ENCODE peak calls at places on chromosomes 4 and X, in nine cellular contexts. W is NCI-H1417; M is GM13977; R is MM.1S; E is BE2C; G is stimulated activated CD4-positive, alpha-beta T cell treated with anti-CD3 and anti-CD28 coated beads, Interleukin-1b, Interleukin-23, amount 100 ng/mL, for 48 hours; F is KG1; Z is activated CD8-positive, alpha-beta memory T cell treated with anti-CD3 and anti-CD28 coated beads for 48 hours; C is Ammon's horn. V is an unnamed sample.

GRCh38 chr4:81565137-81565870 is 93.6 kb upstream of the RASGEF1B start:
- DNase-seq in R (no peak), C (peak), M (no peak), G (no peak), W (no peak), F (no peak), E (no peak), Z (no peak), V (no peak)

GRCh38 chr4:180618396-180618795 is 1624.8 kb upstream of the TENM3 start:
- DNase-seq in M (no peak), F (no peak), C (no peak), Z (no peak), G (no peak), W (no peak), R (no peak), E (no peak), V (no peak)

GRCh38 chrX:16566571-16566970 is 83.4 kb upstream of the S100G start:
- DNase-seq in E (no peak), R (no peak), Z (no peak), W (no peak), C (no peak), F (no peak), G (no peak), M (no peak), V (no peak)

GRCh38 chr4:73883306-73883705 is 14.1 kb downstream of the CXCL1 start:
- DNase-seq in C (no peak), F (no peak), E (no peak), R (peak), M (no peak), G (no peak), W (no peak), Z (no peak), V (no peak)

GRCh38 chr4:8599091-8599460 is 6.5 kb downstream of the CPZ start:
- DNase-seq in M (no peak), R (no peak), W (no peak), F (no peak), C (no peak), E (no peak), Z (no peak), G (no peak), V (no peak)

GRCh38 chr4:72568959-72569718 is at the start of gene ADAMTS3:
- DNase-seq in G (no peak), C (peak), E (peak), Z (no peak), R (peak), W (peak), F (no peak), M (peak), V (no peak)

GRCh38 chr4:147707892-147708672 is 23.8 kb upstream of the ARHGAP10 start:
- DNase-seq in M (peak), F (no peak), C (peak), W (peak), Z (no peak), E (peak), G (peak), R (peak), V (no peak)

GRCh38 chrX:19814240-19814639 is 73.2 kb downstream of the SH3KBP1 start:
- DNase-seq in R (no peak), E (no peak), G (no peak), Z (no peak), F (no peak), M (no peak), W (no peak), C (peak), V (no peak)

GRCh38 chrX:21748235-21748634 is 9.7 kb downstream of the SMPX start:
- DNase-seq in C (no peak), R (no peak), W (no peak), E (no peak), Z (no peak), M (no peak), F (no peak), G (no peak), V (no peak)

GRCh38 chrX:97685753-97686152 is 802.0 kb downstream of the RPA4 start:
- DNase-seq in W (peak), Z (no peak), G (no peak), R (peak), E (peak), C (peak), M (peak), F (no peak), V (no peak)

GRCh38 chr4:21709761-21710160 is 238.8 kb downstream of the KCNIP4 start:
- DNase-seq in F (no peak), M (no peak), G (no peak), Z (no peak), C (no peak), R (no peak), W (no peak), E (no peak), V (no peak)

GRCh38 chrX:39260965-39261364 is 459.7 kb downstream of the MID1IP1 start:
- DNase-seq in E (no peak), F (no peak), W (no peak), M (no peak), Z (no peak), G (no peak), C (no peak), R (no peak), V (no peak)

GRCh38 chr4:113837397-113837796 is 75.9 kb upstream of the CAMK2D start:
- DNase-seq in Z (no peak), E (no peak), W (no peak), R (peak), G (no peak), M (peak), C (peak), F (peak), V (no peak)

GRCh38 chrX:81286075-81286474 is 84.2 kb downstream of the SH3BGRL start:
- DNase-seq in Z (no peak), E (no peak), W (no peak), F (no peak), G (no peak), R (no peak), M (no peak), C (no peak), V (no peak)

GRCh38 chr4:109947457-109947856 is 34.8 kb downstream of the EGF start:
- DNase-seq in Z (no peak), F (no peak), R (no peak), C (no peak), M (no peak), G (no peak), E (no peak), W (no peak), V (no peak)

GRCh38 chr4:25638221-25638601 is 17.4 kb upstream of the SLC34A2 start:
- DNase-seq in G (no peak), M (no peak), E (no peak), C (no peak), R (no peak), W (no peak), F (no peak), Z (no peak), V (no peak)

GRCh38 chr4:78520808-78521226 is 30.8 kb upstream of the ANXA3 start:
- DNase-seq in E (no peak), W (no peak), G (no peak), M (no peak), C (no peak), F (no peak), R (no peak), Z (no peak), V (no peak)

GRCh38 chr4:100828986-100829685 is 311.3 kb upstream of the EMCN start:
- DNase-seq in W (no peak), E (no peak), Z (no peak), F (no peak), M (no peak), G (no peak), C (peak), R (no peak), V (no peak)

GRCh38 chr4:10732235-10732975 is 47.8 kb upstream of the CLNK start:
- DNase-seq in C (no peak), G (peak), M (no peak), R (peak), W (no peak), F (no peak), E (no peak), Z (no peak), V (no peak)

GRCh38 chrX:24838624-24839023 is 144.9 kb downstream of the POLA1 start:
- DNase-seq in Z (no peak), F (peak), R (peak), W (peak), E (peak), M (peak), G (no peak), C (peak), V (no peak)

GRCh38 chr4:142282870-142283431 is 563.1 kb downstream of the INPP4B start:
- DNase-seq in C (no peak), F (peak), M (no peak), G (no peak), E (peak), W (no peak), Z (no peak), R (no peak), V (no peak)

GRCh38 chr4:176805155-176805554 is 12.4 kb upstream of the VEGFC start:
- DNase-seq in M (no peak), G (no peak), W (no peak), F (no peak), E (no peak), C (no peak), Z (no peak), R (no peak), V (no peak)

GRCh38 chr4:42397256-42397634 is at the start of gene SHISA3:
- DNase-seq in W (no peak), R (peak), C (no peak), Z (peak), E (peak), G (peak), M (peak), F (no peak), V (peak)

GRCh38 chr4:38490753-38491446 is 173.1 kb upstream of the KLF3 start:
- DNase-seq in M (no peak), Z (no peak), E (no peak), W (no peak), F (no peak), G (no peak), R (no peak), C (no peak), V (no peak)

GRCh38 chr4:77795339-77795738 is 23.8 kb downstream of the CNOT6L start:
- DNase-seq in R (no peak), E (no peak), F (no peak), W (no peak), M (no peak), Z (no peak), C (no peak), G (no peak), V (no peak)

GRCh38 chr4:169925678-169926077 is 100.5 kb downstream of the MFAP3L start:
- DNase-seq in C (no peak), F (no peak), E (no peak), Z (no peak), M (no peak), W (no peak), R (no peak), G (no peak), V (no peak)

V was measured in activated T-helper 2 cell treated with anti-CD3 and anti-CD28 coated beads, Interferon-gamma antibody, Interleukin-2, Interleukin-4, amounts not matched to agents 10 μg/mL and 5 μg/mL and 100 μg/mL, durations not matched to agents 14 hours and 24 hours and 36 hours.